ENCODE peak calls at places on chromosomes 7 and 10, in six cellular contexts. One of them, this sample, is unnamed.

GRCh38 chr7:72032934-72033333 is 379.2 kb downstream of the CALN1 start:
- DNase-seq in esophagus muscularis mucosa: no peak
- DNase-seq in AG09309: no peak
- DNase-seq in fibroblast of the aortic adventitia: no peak
- DNase-seq in fibroblast of pulmonary artery: no peak
- DNase-seq in osteocyte: no peak
- DNase-seq in this sample: no peak

GRCh38 chr7:24227603-24228359 is 56.2 kb upstream of the NPY start:
- DNase-seq in osteocyte: no peak
- DNase-seq in esophagus muscularis mucosa: peak
- DNase-seq in AG09309: no peak
- DNase-seq in fibroblast of the aortic adventitia: no peak
- DNase-seq in fibroblast of pulmonary artery: no peak
- DNase-seq in this sample: peak

GRCh38 chr7:29888006-29888405 is 81.7 kb downstream of the WIPF3 start:
- DNase-seq in fibroblast of the aortic adventitia: no peak
- DNase-seq in AG09309: no peak
- DNase-seq in osteocyte: peak
- DNase-seq in esophagus muscularis mucosa: no peak
- DNase-seq in fibroblast of pulmonary artery: no peak
- DNase-seq in this sample: no peak

GRCh38 chr10:15046626-15047025 is 2.9 kb downstream of the OLAH start:
- DNase-seq in fibroblast of the aortic adventitia: peak
- DNase-seq in osteocyte: peak
- DNase-seq in esophagus muscularis mucosa: no peak
- DNase-seq in fibroblast of pulmonary artery: peak
- DNase-seq in AG09309: peak
- DNase-seq in this sample: no peak

GRCh38 chr7:2309889-2310331 is 4.3 kb downstream of the SNX8 start:
- DNase-seq in fibroblast of pulmonary artery: peak
- DNase-seq in AG09309: no peak
- DNase-seq in esophagus muscularis mucosa: no peak
- DNase-seq in osteocyte: peak
- DNase-seq in fibroblast of the aortic adventitia: no peak
- DNase-seq in this sample: no peak

GRCh38 chr10:97810476-97810875 is 38.7 kb upstream of the SFRP5 start:
- DNase-seq in AG09309: no peak
- DNase-seq in esophagus muscularis mucosa: no peak
- DNase-seq in fibroblast of pulmonary artery: peak
- DNase-seq in fibroblast of the aortic adventitia: no peak
- DNase-seq in osteocyte: no peak
- DNase-seq in this sample: no peak

GRCh38 chr7:47647213-47647985 is 65.5 kb upstream of the TNS3 start:
- DNase-seq in osteocyte: no peak
- DNase-seq in AG09309: no peak
- DNase-seq in fibroblast of pulmonary artery: no peak
- DNase-seq in esophagus muscularis mucosa: no peak
- DNase-seq in fibroblast of the aortic adventitia: no peak
- DNase-seq in this sample: peak

GRCh38 chr10:69222157-69223027 is 2.3 kb downstream of the HKDC1 start:
- DNase-seq in esophagus muscularis mucosa: no peak
- DNase-seq in fibroblast of pulmonary artery: peak
- DNase-seq in fibroblast of the aortic adventitia: peak
- DNase-seq in osteocyte: no peak
- DNase-seq in AG09309: no peak
- DNase-seq in this sample: peak

GRCh38 chr10:59435707-59436106 is 73.4 kb upstream of the FAM13C start:
- DNase-seq in AG09309: no peak
- DNase-seq in esophagus muscularis mucosa: no peak
- DNase-seq in fibroblast of the aortic adventitia: peak
- DNase-seq in fibroblast of pulmonary artery: no peak
- DNase-seq in osteocyte: no peak
- DNase-seq in this sample: no peak

GRCh38 chr10:77416327-77417135 is 221.1 kb downstream of the KCNMA1 start:
- DNase-seq in fibroblast of pulmonary artery: peak
- DNase-seq in AG09309: peak
- DNase-seq in esophagus muscularis mucosa: no peak
- DNase-seq in fibroblast of the aortic adventitia: peak
- DNase-seq in osteocyte: no peak
- DNase-seq in this sample: no peak

GRCh38 chr7:142808802-142809583 is 38.2 kb downstream of the PRSS2 start:
- DNase-seq in esophagus muscularis mucosa: no peak
- DNase-seq in osteocyte: no peak
- DNase-seq in fibroblast of the aortic adventitia: no peak
- DNase-seq in AG09309: no peak
- DNase-seq in fibroblast of pulmonary artery: no peak
- DNase-seq in this sample: peak

GRCh38 chr7:2282185-2282751 is 32.0 kb downstream of the SNX8 start:
- DNase-seq in fibroblast of pulmonary artery: peak
- DNase-seq in AG09309: no peak
- DNase-seq in esophagus muscularis mucosa: no peak
- DNase-seq in fibroblast of the aortic adventitia: peak
- DNase-seq in osteocyte: no peak
- DNase-seq in this sample: no peak

GRCh38 chr10:110643670-110644597 is at the start of gene RBM20:
- DNase-seq in fibroblast of pulmonary artery: peak
- DNase-seq in esophagus muscularis mucosa: no peak
- DNase-seq in osteocyte: no peak
- DNase-seq in AG09309: no peak
- DNase-seq in fibroblast of the aortic adventitia: no peak
- DNase-seq in this sample: peak

GRCh38 chr7:2520808-2521146 is 1.2 kb downstream of the LFNG start:
- DNase-seq in fibroblast of pulmonary artery: peak
- DNase-seq in osteocyte: no peak
- DNase-seq in AG09309: no peak
- DNase-seq in fibroblast of the aortic adventitia: no peak
- DNase-seq in esophagus muscularis mucosa: no peak
- DNase-seq in this sample: peak

GRCh38 chr10:86795353-86795752 is 38.9 kb downstream of the BMPR1A start:
- DNase-seq in AG09309: peak
- DNase-seq in esophagus muscularis mucosa: no peak
- DNase-seq in fibroblast of pulmonary artery: peak
- DNase-seq in fibroblast of the aortic adventitia: peak
- DNase-seq in osteocyte: no peak
- DNase-seq in this sample: no peak

GRCh38 chr7:124276005-124276606 is 243.2 kb upstream of the TMEM229A start:
- DNase-seq in osteocyte: no peak
- DNase-seq in fibroblast of the aortic adventitia: no peak
- DNase-seq in AG09309: no peak
- DNase-seq in fibroblast of pulmonary artery: peak
- DNase-seq in esophagus muscularis mucosa: no peak
- DNase-seq in this sample: peak

GRCh38 chr10:96370575-96371157 is 11.9 kb upstream of the OPALIN start:
- DNase-seq in fibroblast of pulmonary artery: peak
- DNase-seq in AG09309: no peak
- DNase-seq in osteocyte: no peak
- DNase-seq in fibroblast of the aortic adventitia: peak
- DNase-seq in esophagus muscularis mucosa: no peak
- DNase-seq in this sample: peak

GRCh38 chr10:6012506-6012905 is 35.2 kb upstream of the IL15RA start:
- DNase-seq in fibroblast of pulmonary artery: no peak
- DNase-seq in osteocyte: no peak
- DNase-seq in esophagus muscularis mucosa: no peak
- DNase-seq in fibroblast of the aortic adventitia: no peak
- DNase-seq in AG09309: no peak
- DNase-seq in this sample: peak

GRCh38 chr10:113385021-113385975 is 167.6 kb upstream of the HABP2 start:
- DNase-seq in fibroblast of pulmonary artery: peak
- DNase-seq in AG09309: peak
- DNase-seq in osteocyte: peak
- DNase-seq in fibroblast of the aortic adventitia: peak
- DNase-seq in esophagus muscularis mucosa: peak
- DNase-seq in this sample: peak

DNA sequence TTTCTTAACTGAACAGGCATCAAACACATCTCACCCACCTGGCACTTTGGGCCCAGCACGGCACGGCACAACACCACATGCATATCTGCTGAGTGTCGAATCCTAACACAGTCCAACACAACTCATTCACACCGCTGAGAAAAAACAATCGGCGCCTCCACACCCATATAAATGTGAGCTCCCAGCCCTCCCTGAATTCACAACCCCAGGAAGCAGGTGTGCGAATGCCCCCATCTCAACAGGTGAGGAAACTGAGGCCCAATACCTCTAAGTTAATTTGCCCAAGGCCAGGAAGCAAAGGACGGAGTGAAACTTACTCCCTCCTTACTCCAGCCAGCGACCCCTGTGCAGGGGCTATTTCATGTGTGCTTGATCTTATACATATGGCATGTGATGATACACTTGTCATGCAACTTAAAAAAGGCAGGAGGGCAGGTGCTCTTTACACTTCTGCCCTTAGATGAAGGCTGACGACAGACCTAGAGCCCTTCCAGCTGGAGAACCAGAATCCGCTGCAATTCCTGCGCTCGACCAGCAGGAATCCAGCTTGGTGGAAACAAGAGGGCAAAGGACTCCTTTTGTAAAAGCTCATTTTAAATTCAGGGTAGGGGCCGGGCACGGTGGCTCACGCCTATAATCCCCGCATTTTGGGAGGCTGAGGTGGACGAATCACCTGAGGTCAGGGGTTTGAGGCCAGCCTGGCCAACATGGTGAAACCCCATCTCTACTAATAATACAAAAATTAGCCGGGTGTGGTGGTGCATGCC is 116.0 kb downstream of the LARP4B start:
- DNase-seq in fibroblast of the aortic adventitia: no peak
- DNase-seq in AG09309: no peak
- DNase-seq in osteocyte: no peak
- DNase-seq in fibroblast of pulmonary artery: peak
- DNase-seq in esophagus muscularis mucosa: peak
- DNase-seq in this sample: no peak
- TF ChIP-seq CTCF in fibroblast of the aortic adventitia: peak
- TF ChIP-seq CTCF in AG09309: peak
- TF ChIP-seq CTCF in osteocyte: peak
- TF ChIP-seq CTCF in fibroblast of pulmonary artery: peak
- TF ChIP-seq CTCF in esophagus muscularis mucosa: no peak
- TF ChIP-seq CTCF in this sample: no peak

GRCh38 chr7:45211958-45212357 is 54.4 kb downstream of the RAMP3 start:
- DNase-seq in esophagus muscularis mucosa: no peak
- DNase-seq in fibroblast of the aortic adventitia: no peak
- DNase-seq in osteocyte: peak
- DNase-seq in AG09309: no peak
- DNase-seq in fibroblast of pulmonary artery: no peak
- DNase-seq in this sample: no peak

GRCh38 chr7:45215611-45216062 is 58.0 kb downstream of the RAMP3 start:
- DNase-seq in osteocyte: peak
- DNase-seq in fibroblast of pulmonary artery: no peak
- DNase-seq in fibroblast of the aortic adventitia: no peak
- DNase-seq in AG09309: no peak
- DNase-seq in esophagus muscularis mucosa: no peak
- DNase-seq in this sample: no peak

GRCh38 chr7:45211066-45211465 is 53.5 kb downstream of the RAMP3 start:
- DNase-seq in osteocyte: peak
- DNase-seq in AG09309: no peak
- DNase-seq in esophagus muscularis mucosa: no peak
- DNase-seq in fibroblast of pulmonary artery: no peak
- DNase-seq in fibroblast of the aortic adventitia: no peak
- DNase-seq in this sample: no peak

GRCh38 chr7:45216181-45216580 is 58.6 kb downstream of the RAMP3 start:
- DNase-seq in AG09309: no peak
- DNase-seq in esophagus muscularis mucosa: no peak
- DNase-seq in fibroblast of pulmonary artery: no peak
- DNase-seq in fibroblast of the aortic adventitia: no peak
- DNase-seq in osteocyte: no peak
- DNase-seq in this sample: no peak

GRCh38 chr7:45212606-45213005 is 55.0 kb downstream of the RAMP3 start:
- DNase-seq in esophagus muscularis mucosa: no peak
- DNase-seq in osteocyte: peak
- DNase-seq in fibroblast of pulmonary artery: no peak
- DNase-seq in AG09309: no peak
- DNase-seq in fibroblast of the aortic adventitia: no peak
- DNase-seq in this sample: no peak
- TF ChIP-seq CTCF in esophagus muscularis mucosa: no peak
- TF ChIP-seq CTCF in osteocyte: no peak
- TF ChIP-seq CTCF in fibroblast of pulmonary artery: no peak
- TF ChIP-seq CTCF in AG09309: no peak
- TF ChIP-seq CTCF in fibroblast of the aortic adventitia: no peak
- TF ChIP-seq CTCF in this sample: no peak

GRCh38 chr7:90604383-90604782 is 8.3 kb downstream of the CDK14 start:
- DNase-seq in esophagus muscularis mucosa: no peak
- DNase-seq in fibroblast of the aortic adventitia: no peak
- DNase-seq in fibroblast of pulmonary artery: no peak
- DNase-seq in AG09309: no peak
- DNase-seq in osteocyte: no peak
- DNase-seq in this sample: no peak
- TF ChIP-seq CTCF in esophagus muscularis mucosa: no peak
- TF ChIP-seq CTCF in fibroblast of the aortic adventitia: no peak
- TF ChIP-seq CTCF in fibroblast of pulmonary artery: no peak
- TF ChIP-seq CTCF in AG09309: no peak
- TF ChIP-seq CTCF in osteocyte: no peak
- TF ChIP-seq CTCF in this sample: no peak

GRCh38 chr7:139034336-139034735 is 1.5 kb downstream of the ZC3HAV1L start:
- DNase-seq in osteocyte: no peak
- DNase-seq in AG09309: no peak
- DNase-seq in fibroblast of the aortic adventitia: no peak
- DNase-seq in fibroblast of pulmonary artery: no peak
- DNase-seq in esophagus muscularis mucosa: no peak
- DNase-seq in this sample: no peak

GRCh38 chr7:139033346-139034114 is 2.3 kb downstream of the ZC3HAV1L start:
- DNase-seq in AG09309: no peak
- DNase-seq in fibroblast of the aortic adventitia: no peak
- DNase-seq in osteocyte: no peak
- DNase-seq in esophagus muscularis mucosa: no peak
- DNase-seq in fibroblast of pulmonary artery: no peak
- DNase-seq in this sample: no peak

GRCh38 chr7:139035588-139036353 is at the start of gene ZC3HAV1L:
- DNase-seq in fibroblast of the aortic adventitia: peak
- DNase-seq in esophagus muscularis mucosa: no peak
- DNase-seq in AG09309: no peak
- DNase-seq in fibroblast of pulmonary artery: peak
- DNase-seq in osteocyte: peak
- DNase-seq in this sample: peak

GRCh38 chr7:139036901-139037300 is 1.1 kb upstream of the ZC3HAV1L start:
- DNase-seq in fibroblast of the aortic adventitia: no peak
- DNase-seq in fibroblast of pulmonary artery: no peak
- DNase-seq in AG09309: no peak
- DNase-seq in esophagus muscularis mucosa: no peak
- DNase-seq in osteocyte: no peak
- DNase-seq in this sample: no peak

DNA sequence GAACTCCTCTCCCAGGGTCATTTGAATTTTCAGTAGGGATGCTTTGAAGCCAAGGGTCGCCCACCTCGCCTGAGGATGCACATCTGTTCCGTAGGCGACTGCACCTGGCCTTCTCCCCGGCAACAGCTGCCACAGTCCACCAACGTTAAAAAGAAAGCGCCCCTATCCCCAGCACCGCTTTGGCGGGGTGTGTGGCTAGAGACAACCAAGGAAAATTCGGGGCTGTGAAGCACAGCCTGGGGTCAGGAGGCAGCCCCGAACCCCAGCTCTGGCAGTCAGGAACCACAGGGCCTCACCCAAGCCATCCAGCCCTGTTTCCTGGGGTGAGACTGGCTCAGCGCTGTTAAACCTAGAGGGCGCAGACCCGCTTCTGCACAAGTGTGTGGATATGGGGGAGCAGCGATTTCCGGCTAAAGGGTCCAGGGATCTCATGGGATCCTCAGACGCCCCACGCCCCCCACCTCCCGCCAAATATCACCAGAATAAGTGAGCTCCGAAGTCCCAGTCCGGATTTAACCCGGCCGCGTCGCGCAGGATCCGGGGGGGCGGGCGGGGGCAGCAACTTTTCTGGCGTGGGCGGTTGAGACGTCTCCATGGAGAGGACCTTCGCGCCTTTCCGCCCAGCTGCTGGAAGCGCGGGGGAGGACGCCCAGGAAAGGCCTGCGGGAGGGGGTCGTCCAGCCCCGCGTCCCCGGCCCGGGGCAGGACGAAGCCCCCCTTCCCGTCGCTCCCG is 821 bp downstream of the ZC3HAV1L start:
- DNase-seq in osteocyte: no peak
- DNase-seq in esophagus muscularis mucosa: no peak
- DNase-seq in AG09309: no peak
- DNase-seq in fibroblast of pulmonary artery: peak
- DNase-seq in fibroblast of the aortic adventitia: peak
- DNase-seq in this sample: peak
- TF ChIP-seq CTCF in osteocyte: no peak
- TF ChIP-seq CTCF in esophagus muscularis mucosa: no peak
- TF ChIP-seq CTCF in AG09309: no peak
- TF ChIP-seq CTCF in fibroblast of pulmonary artery: no peak
- TF ChIP-seq CTCF in fibroblast of the aortic adventitia: no peak
- TF ChIP-seq CTCF in this sample: no peak